ENCODE peak calls at places on chromosome 3, in seven cellular contexts. N is NCI-H1417 treated with DMSO at 0.1 percent for 48 hours; C is dorsolateral prefrontal cortex; Z is SK-N-SH; R is right cardiac atrium; Y is hypothalamus; T is stimulated activated CD4-positive, alpha-beta T cell treated with anti-CD3 and anti-CD28 coated beads, Interleukin-1b, Interleukin-23, amount 100 ng/mL, for 4 hours. X is an unnamed sample.

GRCh38 chr3:54931182-54931581 is 3.3 kb upstream of the LRTM1 start:
- DNase-seq in R (no peak), C (peak), Z (peak), Y (no peak), N (no peak), T (no peak), X (no peak)

GRCh38 chr3:98817546-98817945 is 54.4 kb downstream of the ST3GAL6 start:
- DNase-seq in R (no peak), Y (no peak), N (no peak), T (no peak), Z (peak), C (no peak), X (no peak)

GRCh38 chr3:124887177-124887995 is at the start of gene ITGB5:
- DNase-seq in N (no peak), Z (peak), T (no peak), C (peak), Y (no peak), R (peak), X (peak)

GRCh38 chr3:8757551-8758518 is 11.6 kb downstream of the OXTR start:
- DNase-seq in T (no peak), N (no peak), C (no peak), Z (no peak), Y (no peak), R (no peak), X (no peak)

GRCh38 chr3:58026598-58026997 is 18.4 kb downstream of the FLNB start:
- DNase-seq in T (no peak), Y (no peak), R (no peak), C (no peak), N (no peak), Z (no peak), X (no peak)

GRCh38 chr3:97070302-97070701 is 255.9 kb downstream of the EPHA6 start:
- DNase-seq in T (no peak), Z (no peak), N (no peak), R (no peak), Y (no peak), C (no peak), X (no peak)

GRCh38 chr3:71885001-71885400 is 100.1 kb upstream of the PROK2 start:
- DNase-seq in T (no peak), R (no peak), N (no peak), Y (no peak), C (no peak), Z (no peak), X (no peak)

GRCh38 chr3:119245778-119246177 is 5.1 kb upstream of the B4GALT4 start:
- DNase-seq in T (no peak), Z (no peak), Y (no peak), R (peak), N (no peak), C (no peak), X (no peak)

GRCh38 chr3:52088445-52089367 is 32.3 kb upstream of the DUSP7 start:
- DNase-seq in R (peak), Z (peak), C (no peak), N (no peak), Y (no peak), T (no peak), X (no peak)

GRCh38 chr3:69504232-69504631 is 118.3 kb upstream of the FRMD4B start:
- DNase-seq in N (no peak), Y (no peak), T (no peak), Z (no peak), R (no peak), C (no peak), X (no peak)

GRCh38 chr3:72065872-72066641 is 281.1 kb upstream of the PROK2 start:
- DNase-seq in Z (no peak), N (no peak), Y (no peak), R (no peak), C (no peak), T (no peak), X (no peak)

GRCh38 chr3:115788921-115789470 is 165.7 kb downstream of the GAP43 start:
- DNase-seq in Z (no peak), N (no peak), R (no peak), T (no peak), C (no peak), Y (no peak), X (no peak)

GRCh38 chr3:129025108-129025507 is 24.0 kb downstream of the EFCC1 start:
- DNase-seq in Y (no peak), R (peak), N (no peak), Z (no peak), C (no peak), T (no peak), X (no peak)

GRCh38 chr3:119380697-119381096 is 82.7 kb downstream of the TMEM39A start:
- DNase-seq in C (no peak), N (no peak), T (no peak), Z (no peak), R (no peak), Y (no peak), X (peak)

GRCh38 chr3:129592362-129593150 is 13.9 kb downstream of the PLXND1 start:
- DNase-seq in R (peak), N (no peak), C (no peak), T (no peak), Z (no peak), Y (peak), X (peak)

GRCh38 chr3:142984255-142984654 is 17.1 kb upstream of the U2SURP start:
- DNase-seq in R (no peak), N (no peak), Y (no peak), Z (no peak), C (no peak), T (no peak), X (no peak)

GRCh38 chr3:3998140-3998977 is 199.1 kb downstream of the LRRN1 start:
- DNase-seq in C (no peak), Z (peak), N (peak), Y (no peak), T (no peak), R (no peak), X (peak)

GRCh38 chr3:77042892-77043291 is 3.0 kb downstream of the ROBO2 start:
- DNase-seq in R (no peak), C (no peak), Z (peak), T (no peak), N (no peak), Y (no peak), X (no peak)

GRCh38 chr3:37174532-37175126 is at the start of gene LRRFIP2:
- DNase-seq in Y (no peak), T (no peak), Z (peak), R (no peak), N (no peak), C (no peak), X (no peak)

GRCh38 chr3:39147711-39148115 is 5.7 kb downstream of the CSRNP1 start:
- DNase-seq in C (no peak), R (no peak), T (no peak), Z (no peak), N (no peak), Y (no peak), X (no peak)

GRCh38 chr3:130259170-130259874 is 86.2 kb upstream of the COL6A5 start:
- DNase-seq in R (no peak), Z (no peak), T (no peak), C (no peak), Y (no peak), N (no peak), X (no peak)

GRCh38 chr3:113405180-113405579 is 36.1 kb downstream of the CFAP44 start:
- DNase-seq in C (no peak), Z (no peak), T (no peak), R (no peak), Y (no peak), N (no peak), X (no peak)

GRCh38 chr3:62117903-62118548 is 255.3 kb downstream of the FEZF2 start:
- DNase-seq in R (no peak), C (no peak), Z (no peak), Y (no peak), N (no peak), T (no peak), X (no peak)

GRCh38 chr3:16374047-16375019 is 109.3 kb downstream of the OXNAD1 start:
- DNase-seq in T (no peak), N (no peak), Z (no peak), C (peak), Y (no peak), R (no peak), X (no peak)

GRCh38 chr3:1087066-1087555 is 5.7 kb upstream of the CNTN6 start:
- DNase-seq in T (no peak), R (peak), C (no peak), N (no peak), Y (no peak), Z (no peak), X (peak)

GRCh38 chr3:190739726-190740230 is 122.7 kb downstream of the GMNC start:
- DNase-seq in Y (no peak), N (no peak), T (no peak), Z (no peak), R (no peak), C (no peak), X (no peak)

GRCh38 chr3:15290731-15291130 is 41.7 kb downstream of the SH3BP5 start:
- DNase-seq in Y (no peak), N (no peak), Z (no peak), C (no peak), R (no peak), T (no peak), X (no peak)

GRCh38 chr3:5190147-5190791 is 2.8 kb downstream of the EDEM1 start:
- DNase-seq in Z (no peak), T (no peak), R (no peak), N (no peak), Y (no peak), C (no peak), X (no peak)

GRCh38 chr3:139238281-139239030 is 105.4 kb upstream of the MRPS22 start:
- DNase-seq in C (no peak), R (no peak), Z (no peak), N (no peak), T (no peak), Y (no peak), X (no peak)

GRCh38 chr3:23275814-23276213 is 72.7 kb downstream of the UBE2E2 start:
- DNase-seq in T (no peak), N (no peak), R (no peak), Z (peak), C (no peak), Y (no peak), X (no peak)